ENCODE peak calls at places on chromosomes 11 and 22, in five cellular contexts. One of them, this sample, is unnamed. For H3K36me3, the result is how much of the 10 kb centered on the place peaks cover.

GRCh38 chr22:17368727-17369552 is at the start of gene CECR2:
- DNase-seq in lower lobe of right lung: peak
- DNase-seq in transverse colon: peak
- DNase-seq in GM23338: peak
- DNase-seq in mucosa of descending colon: peak
- DNase-seq in this sample: peak

GRCh38 chr11:110219011-110219785 is 77.2 kb downstream of the RDX start:
- DNase-seq in GM23338: no peak
- DNase-seq in transverse colon: no peak
- DNase-seq in lower lobe of right lung: no peak
- DNase-seq in mucosa of descending colon: no peak
- DNase-seq in this sample: no peak

GRCh38 chr22:17777717-17778044 is 3.4 kb upstream of the BID start:
- DNase-seq in transverse colon: no peak
- DNase-seq in lower lobe of right lung: no peak
- DNase-seq in GM23338: no peak
- DNase-seq in mucosa of descending colon: no peak
- DNase-seq in this sample: no peak

GRCh38 chr11:13062115-13062514 is 53.0 kb downstream of the RASSF10 start:
- DNase-seq in mucosa of descending colon: no peak
- DNase-seq in lower lobe of right lung: no peak
- DNase-seq in GM23338: no peak
- DNase-seq in transverse colon: no peak
- DNase-seq in this sample: no peak

GRCh38 chr22:37704645-37705044 is 7.8 kb downstream of the TRIOBP start:
- DNase-seq in transverse colon: no peak
- DNase-seq in lower lobe of right lung: no peak
- DNase-seq in mucosa of descending colon: no peak
- DNase-seq in GM23338: no peak
- DNase-seq in this sample: no peak

GRCh38 chr22:32326647-32327046 is 31.0 kb upstream of the RFPL3 start:
- DNase-seq in mucosa of descending colon: no peak
- DNase-seq in GM23338: no peak
- DNase-seq in lower lobe of right lung: no peak
- DNase-seq in transverse colon: no peak
- DNase-seq in this sample: no peak

GRCh38 chr11:34262601-34263081 is 95.2 kb downstream of the ABTB2 start:
- DNase-seq in GM23338: no peak
- DNase-seq in mucosa of descending colon: no peak
- DNase-seq in lower lobe of right lung: no peak
- DNase-seq in transverse colon: no peak
- DNase-seq in this sample: no peak

GRCh38 chr22:37187552-37187890 is 526 bp downstream of the C1QTNF6 start:
- DNase-seq in transverse colon: peak
- DNase-seq in GM23338: no peak
- DNase-seq in lower lobe of right lung: no peak
- DNase-seq in mucosa of descending colon: no peak
- DNase-seq in this sample: no peak

GRCh38 chr11:2202900-2203439 is 31.4 kb upstream of the TH start:
- DNase-seq in GM23338: no peak
- DNase-seq in mucosa of descending colon: peak
- DNase-seq in transverse colon: no peak
- DNase-seq in lower lobe of right lung: no peak
- DNase-seq in this sample: peak

GRCh38 chr11:112163875-112164521 is at the start of gene IL18:
- DNase-seq in lower lobe of right lung: peak
- DNase-seq in GM23338: peak
- DNase-seq in transverse colon: peak
- DNase-seq in mucosa of descending colon: peak
- DNase-seq in this sample: peak

GRCh38 chr11:2940930-2941821 is 12.0 kb upstream of the PHLDA2 start:
- DNase-seq in GM23338: no peak
- DNase-seq in lower lobe of right lung: no peak
- DNase-seq in transverse colon: peak
- DNase-seq in mucosa of descending colon: peak
- DNase-seq in this sample: peak

GRCh38 chr11:134577801-134578200 is 165.8 kb upstream of the B3GAT1 start:
- DNase-seq in lower lobe of right lung: no peak
- DNase-seq in mucosa of descending colon: no peak
- DNase-seq in transverse colon: no peak
- DNase-seq in GM23338: no peak
- DNase-seq in this sample: no peak

GRCh38 chr22:31244044-31244942 is 32.2 kb downstream of the LIMK2 start:
- DNase-seq in GM23338: peak
- DNase-seq in transverse colon: no peak
- DNase-seq in lower lobe of right lung: no peak
- DNase-seq in mucosa of descending colon: no peak
- DNase-seq in this sample: no peak

GRCh38 chr11:128790200-128790599 is 76.9 kb downstream of the KCNJ1 start:
- DNase-seq in mucosa of descending colon: no peak
- DNase-seq in lower lobe of right lung: no peak
- DNase-seq in transverse colon: no peak
- DNase-seq in GM23338: no peak
- DNase-seq in this sample: no peak

GRCh38 chr11:66183581-66184048 is 84.8 kb upstream of the RAB1B start:
- DNase-seq in lower lobe of right lung: no peak
- DNase-seq in mucosa of descending colon: no peak
- DNase-seq in transverse colon: no peak
- DNase-seq in GM23338: peak
- DNase-seq in this sample: no peak

GRCh38 chr22:37427711-37428635 is 694 bp upstream of the ELFN2 start:
- DNase-seq in mucosa of descending colon: no peak
- DNase-seq in GM23338: peak
- DNase-seq in lower lobe of right lung: no peak
- DNase-seq in transverse colon: no peak
- DNase-seq in this sample: no peak

GRCh38 chr22:40436460-40437431 is 66.4 kb downstream of the SGSM3 start:
- DNase-seq in mucosa of descending colon: no peak
- DNase-seq in lower lobe of right lung: no peak
- DNase-seq in GM23338: peak
- DNase-seq in transverse colon: peak
- DNase-seq in this sample: no peak

GRCh38 chr11:19962053-19962794 is 198.1 kb downstream of the DBX1 start:
- DNase-seq in lower lobe of right lung: no peak
- DNase-seq in GM23338: no peak
- DNase-seq in transverse colon: no peak
- DNase-seq in mucosa of descending colon: no peak
- DNase-seq in this sample: no peak

GRCh38 chr22:20437253-20438065 is at the start of gene SCARF2:
- DNase-seq in transverse colon: peak
- DNase-seq in lower lobe of right lung: peak
- DNase-seq in mucosa of descending colon: peak
- DNase-seq in GM23338: peak
- DNase-seq in this sample: peak

GRCh38 chr11:70089631-70090030 is 11.5 kb downstream of the ANO1 start:
- DNase-seq in transverse colon: no peak
- DNase-seq in GM23338: no peak
- DNase-seq in lower lobe of right lung: no peak
- DNase-seq in mucosa of descending colon: no peak
- DNase-seq in this sample: no peak

GRCh38 chr11:93986716-93987115 is 34.4 kb upstream of the HEPHL1 start:
- DNase-seq in transverse colon: no peak
- DNase-seq in GM23338: no peak
- DNase-seq in lower lobe of right lung: peak
- DNase-seq in mucosa of descending colon: no peak
- DNase-seq in this sample: peak

GRCh38 chr11:110148775-110149744 is 55.9 kb downstream of the ZC3H12C start:
- DNase-seq in mucosa of descending colon: no peak
- DNase-seq in transverse colon: no peak
- DNase-seq in lower lobe of right lung: no peak
- DNase-seq in GM23338: no peak
- DNase-seq in this sample: no peak

GRCh38 chr11:43852057-43852636 is 28.5 kb upstream of the ALKBH3 start:
- DNase-seq in transverse colon: peak
- DNase-seq in lower lobe of right lung: no peak
- DNase-seq in mucosa of descending colon: no peak
- DNase-seq in GM23338: peak
- DNase-seq in this sample: no peak

GRCh38 chr11:22920939-22921565 is 60.8 kb upstream of the CCDC179 start:
- DNase-seq in transverse colon: peak
- DNase-seq in mucosa of descending colon: no peak
- DNase-seq in GM23338: peak
- DNase-seq in lower lobe of right lung: no peak
- DNase-seq in this sample: no peak

GRCh38 chr22:41521166-41521565 is 23.1 kb downstream of the POLR3H start:
- DNase-seq in transverse colon: no peak
- DNase-seq in GM23338: no peak
- DNase-seq in mucosa of descending colon: no peak
- DNase-seq in lower lobe of right lung: no peak
- DNase-seq in this sample: no peak

GRCh38 chr11:93525601-93526000 is 17.6 kb downstream of the SMCO4 start:
- DNase-seq in transverse colon: no peak
- DNase-seq in GM23338: no peak
- DNase-seq in mucosa of descending colon: no peak
- DNase-seq in lower lobe of right lung: no peak
- DNase-seq in this sample: no peak

GRCh38 chr11:78810489-78811090 is 235.9 kb upstream of the NARS2 start:
- DNase-seq in GM23338: no peak
- DNase-seq in mucosa of descending colon: no peak
- DNase-seq in transverse colon: no peak
- DNase-seq in lower lobe of right lung: no peak
- DNase-seq in this sample: no peak

GRCh38 chr11:93542753-93543246 is 391 bp downstream of the SMCO4 start:
- DNase-seq in transverse colon: peak
- DNase-seq in lower lobe of right lung: no peak
- DNase-seq in mucosa of descending colon: peak
- DNase-seq in GM23338: no peak
- DNase-seq in this sample: no peak

GRCh38 chr11:95917188-95918036 is 6.5 kb downstream of the MTMR2 start:
- DNase-seq in mucosa of descending colon: no peak
- DNase-seq in GM23338: no peak
- DNase-seq in transverse colon: no peak
- DNase-seq in lower lobe of right lung: no peak
- DNase-seq in this sample: no peak

DNA sequence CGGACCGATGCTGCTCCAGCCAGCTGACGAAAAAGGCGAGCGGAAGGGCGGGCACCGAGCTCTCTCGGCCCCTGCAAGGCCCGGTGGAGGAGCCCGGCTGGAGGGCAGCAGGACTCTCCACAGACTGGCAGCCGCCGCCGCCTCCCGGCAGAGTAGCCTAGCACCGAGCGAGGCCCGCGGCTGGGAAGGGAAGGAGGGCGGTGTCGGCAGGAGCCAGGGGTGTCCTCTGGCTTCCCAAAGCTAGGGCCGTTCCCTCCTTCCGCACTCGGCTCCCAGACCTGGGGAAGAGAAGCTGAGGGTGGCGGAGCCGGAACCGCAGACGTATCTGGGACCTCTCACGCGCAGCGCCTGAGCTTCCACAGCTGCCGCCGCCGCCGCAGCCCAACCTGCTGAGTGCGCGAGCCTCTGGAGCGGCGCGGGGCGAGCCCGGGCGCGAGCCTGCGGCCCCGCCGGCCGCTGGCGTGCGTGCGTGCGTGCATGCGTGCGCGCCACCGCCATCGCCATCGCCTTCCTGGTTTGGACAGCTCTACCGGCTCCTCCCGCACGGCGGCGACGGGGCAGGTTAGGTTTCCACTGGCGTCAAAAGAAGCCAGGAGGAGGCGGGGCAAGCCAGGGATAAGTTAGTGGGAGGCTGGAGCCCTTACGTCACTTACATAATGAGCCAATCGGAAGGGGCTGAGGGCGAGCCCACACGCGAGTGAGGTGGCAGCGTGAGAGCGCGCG is at the start of gene RAB6A:
- DNase-seq in mucosa of descending colon: peak
- DNase-seq in GM23338: peak
- DNase-seq in transverse colon: peak
- DNase-seq in lower lobe of right lung: peak
- DNase-seq in this sample: peak
- TF ChIP-seq CTCF in mucosa of descending colon: peak
- TF ChIP-seq CTCF in GM23338: no peak
- TF ChIP-seq CTCF in transverse colon: peak
- TF ChIP-seq CTCF in lower lobe of right lung: peak
- TF ChIP-seq CTCF in this sample: peak

GRCh38 chr22:29330753-29331152 is 15.3 kb upstream of the RASL10A start:
- DNase-seq in mucosa of descending colon: no peak
- DNase-seq in lower lobe of right lung: no peak
- DNase-seq in transverse colon: no peak
- DNase-seq in GM23338: no peak
- DNase-seq in this sample: no peak
- H3K36me3 ChIP-seq in mucosa of descending colon: under half
- H3K36me3 ChIP-seq in lower lobe of right lung: half or more
- H3K36me3 ChIP-seq in transverse colon: under half
- H3K36me3 ChIP-seq in GM23338: under half
- H3K36me3 ChIP-seq in this sample: half or more

GRCh38 chr11:62727007-62727832 is at the start of gene HNRNPUL2:
- DNase-seq in lower lobe of right lung: peak
- DNase-seq in mucosa of descending colon: peak
- DNase-seq in GM23338: peak
- DNase-seq in transverse colon: peak
- DNase-seq in this sample: peak

GRCh38 chr11:62737196-62737595 is 8.9 kb downstream of the TTC9C start:
- DNase-seq in mucosa of descending colon: no peak
- DNase-seq in lower lobe of right lung: no peak
- DNase-seq in transverse colon: no peak
- DNase-seq in GM23338: no peak
- DNase-seq in this sample: no peak

GRCh38 chr11:62727833-62728721 is at the start of gene TTC9C:
- DNase-seq in lower lobe of right lung: peak
- DNase-seq in mucosa of descending colon: peak
- DNase-seq in GM23338: peak
- DNase-seq in transverse colon: peak
- DNase-seq in this sample: peak

DNA sequence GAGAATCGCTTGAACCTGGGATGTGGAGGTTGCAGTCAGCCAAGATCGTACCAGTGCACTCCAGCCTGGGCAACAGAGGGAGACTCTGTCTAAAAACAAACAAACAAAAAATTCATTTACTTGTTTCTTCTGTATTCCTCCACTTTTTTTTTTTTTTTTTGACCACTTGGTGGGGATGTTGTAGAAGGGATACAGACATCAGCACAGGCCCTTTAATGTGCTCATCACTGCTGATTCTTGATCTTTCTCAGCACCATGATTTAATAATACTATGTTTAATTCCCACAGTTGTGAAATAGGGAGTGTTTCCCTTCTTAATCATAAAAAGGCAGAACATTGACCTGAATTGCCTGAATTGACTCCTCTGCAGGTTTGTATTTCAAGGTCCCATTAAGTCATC is 4.5 kb downstream of the TTC9C start:
- DNase-seq in mucosa of descending colon: no peak
- DNase-seq in lower lobe of right lung: no peak
- DNase-seq in transverse colon: no peak
- DNase-seq in GM23338: peak
- DNase-seq in this sample: no peak
- TF ChIP-seq CTCF in mucosa of descending colon: no peak
- TF ChIP-seq CTCF in lower lobe of right lung: no peak
- TF ChIP-seq CTCF in transverse colon: peak
- TF ChIP-seq CTCF in GM23338: peak
- TF ChIP-seq CTCF in this sample: no peak

DNA sequence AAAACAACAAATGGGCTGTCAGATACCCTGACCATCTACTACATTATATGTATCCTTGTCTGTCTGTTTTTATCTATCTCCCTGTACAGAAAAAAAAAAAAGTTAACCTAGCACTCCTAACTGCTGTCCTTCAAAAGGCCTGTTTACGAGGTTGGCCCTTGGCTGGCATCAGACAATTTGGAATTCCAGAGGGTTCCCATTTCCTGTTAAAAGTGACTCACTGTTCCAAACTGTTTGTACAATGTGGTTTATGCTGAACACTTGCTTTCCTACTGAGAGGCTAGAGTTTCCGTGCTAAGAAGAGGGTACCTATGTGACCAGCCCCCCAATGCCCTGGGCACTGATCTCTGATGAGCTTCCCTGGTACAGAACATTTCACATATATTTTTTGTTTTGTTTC is 65.9 kb upstream of the HMGXB4 start:
- DNase-seq in transverse colon: no peak
- DNase-seq in GM23338: no peak
- DNase-seq in mucosa of descending colon: no peak
- DNase-seq in lower lobe of right lung: no peak
- DNase-seq in this sample: no peak
- H3K36me3 ChIP-seq in transverse colon: under half
- H3K36me3 ChIP-seq in GM23338: under half
- H3K36me3 ChIP-seq in mucosa of descending colon: under half
- H3K36me3 ChIP-seq in lower lobe of right lung: under half
- H3K36me3 ChIP-seq in this sample: under half